ENCODE peak calls at places on chromosomes 6 and 20, in nine cellular contexts. R, Y, O, P, S, L, Q, C and X are unnamed samples.

GRCh38 chr6:88982720-88983119 is 19.3 kb upstream of the RNGTT start:
- DNase-seq in R (peak; percentile 40), Y (peak; percentile 78), O (peak; percentile 57), P (peak; percentile 85), S (peak; percentile 40), L (no peak), Q (peak; percentile 48), C (peak; percentile 86), X (peak; percentile 90)

GRCh38 chr6:37083243-37084138 is 78.0 kb downstream of the FGD2 start:
- DNase-seq in R (no peak), Y (peak; percentile 83), O (peak; percentile 94), P (peak; percentile 94), S (peak; percentile 80), L (no peak), Q (no peak), C (peak; percentile 99), X (peak; percentile 84)

GRCh38 chr6:119052292-119052889 is 26.1 kb downstream of the FAM184A start:
- DNase-seq in R (peak; percentile 8), Y (no peak), O (no peak), P (no peak), S (no peak), L (no peak), Q (no peak), C (no peak), X (no peak)

GRCh38 chr20:37534401-37535157 is 6.9 kb upstream of the BLCAP start:
- DNase-seq in R (peak; percentile 63), Y (peak; percentile 37), O (no peak), P (peak; percentile 93), S (peak; percentile 81), L (peak; percentile 71), Q (peak; percentile 51), C (peak; percentile 86), X (peak; percentile 84)

GRCh38 chr6:124755321-124755720 is 206.9 kb upstream of the RNF217 start:
- DNase-seq in R (no peak), Y (no peak), O (no peak), P (no peak), S (no peak), L (no peak), Q (no peak), C (no peak), X (no peak)

GRCh38 chr6:4008324-4009047 is 70.5 kb downstream of the FAM217A start:
- DNase-seq in R (no peak), Y (no peak), O (no peak), P (peak; percentile 95), S (no peak), L (no peak), Q (no peak), C (peak; percentile 90), X (peak; percentile 79)

GRCh38 chr20:52975024-52975732 is 3.0 kb downstream of the TSHZ2 start:
- DNase-seq in R (no peak), Y (no peak), O (no peak), P (no peak), S (peak; percentile 69), L (no peak), Q (no peak), C (peak; percentile 56), X (no peak)

GRCh38 chr20:43507150-43508080 is at the start of gene L3MBTL1:
- DNase-seq in R (no peak), Y (no peak), O (no peak), P (peak; percentile 42), S (peak; percentile 58), L (peak; percentile 54), Q (no peak), C (peak; percentile 59), X (peak; percentile 47)

GRCh38 chr6:139540276-139540675 is 165.8 kb upstream of the CITED2 start:
- DNase-seq in R (peak; percentile 75), Y (no peak), O (no peak), P (peak; percentile 69), S (no peak), L (no peak), Q (peak; percentile 71), C (peak; percentile 68), X (peak; percentile 62)

GRCh38 chr6:35062676-35063574 is 78.2 kb downstream of the TCP11 start:
- DNase-seq in R (no peak), Y (no peak), O (no peak), P (no peak), S (no peak), L (no peak), Q (no peak), C (no peak), X (no peak)

GRCh38 chr6:113734886-113735481 is 122.2 kb upstream of the MARCKS start:
- DNase-seq in R (no peak), Y (no peak), O (no peak), P (peak; percentile 32), S (no peak), L (no peak), Q (peak; percentile 11), C (peak; percentile 47), X (peak; percentile 11)

GRCh38 chr6:128131566-128131965 is 230.7 kb upstream of the THEMIS start:
- DNase-seq in R (no peak), Y (no peak), O (no peak), P (peak; percentile 58), S (no peak), L (no peak), Q (no peak), C (no peak), X (peak; percentile 48)

GRCh38 chr6:89917801-89918366 is 23.6 kb downstream of the GJA10 start:
- DNase-seq in R (no peak), Y (no peak), O (no peak), P (no peak), S (no peak), L (no peak), Q (no peak), C (no peak), X (no peak)

GRCh38 chr6:13655700-13656099 is 40.6 kb downstream of the NOL7 start:
- DNase-seq in R (no peak), Y (no peak), O (no peak), P (no peak), S (no peak), L (no peak), Q (no peak), C (no peak), X (no peak)

GRCh38 chr6:37232430-37233017 is 25.0 kb upstream of the TBC1D22B start:
- DNase-seq in R (no peak), Y (no peak), O (no peak), P (no peak), S (no peak), L (no peak), Q (no peak), C (no peak), X (no peak)

GRCh38 chr6:41846666-41847237 is 48.4 kb downstream of the USP49 start:
- DNase-seq in R (peak; percentile 66), Y (peak; percentile 70), O (peak; percentile 28), P (peak; percentile 96), S (peak; percentile 73), L (peak; percentile 23), Q (peak; percentile 85), C (peak; percentile 98), X (peak; percentile 97)

GRCh38 chr6:90548001-90548400 is 38.9 kb downstream of the MAP3K7 start:
- DNase-seq in R (no peak), Y (no peak), O (no peak), P (no peak), S (no peak), L (no peak), Q (no peak), C (no peak), X (no peak)

GRCh38 chr6:116066789-116067188 is 6.1 kb upstream of the FRK start:
- DNase-seq in R (no peak), Y (no peak), O (no peak), P (no peak), S (no peak), L (no peak), Q (no peak), C (no peak), X (no peak)

GRCh38 chr6:23414204-23414501 is 711.9 kb upstream of the NRSN1 start:
- DNase-seq in R (no peak), Y (no peak), O (no peak), P (peak; percentile 85), S (no peak), L (no peak), Q (no peak), C (peak; percentile 81), X (peak; percentile 35)

GRCh38 chr6:126643352-126643751 is 303.4 kb downstream of the CENPW start:
- DNase-seq in R (no peak), Y (no peak), O (no peak), P (no peak), S (no peak), L (no peak), Q (no peak), C (no peak), X (no peak)

GRCh38 chr6:80789912-80790635 is 683.6 kb downstream of the BCKDHB start:
- DNase-seq in R (no peak), Y (no peak), O (no peak), P (peak; percentile 21), S (no peak), L (no peak), Q (no peak), C (peak; percentile 6), X (peak; percentile 1)

GRCh38 chr6:1995521-1996110 is 249.8 kb downstream of the GMDS start:
- DNase-seq in R (no peak), Y (no peak), O (no peak), P (no peak), S (no peak), L (no peak), Q (no peak), C (peak; percentile 10), X (no peak)

GRCh38 chr6:166056637-166057036 is 111.0 kb downstream of the TBXT start:
- DNase-seq in R (no peak), Y (no peak), O (peak; percentile 87), P (peak; percentile 33), S (peak; percentile 67), L (no peak), Q (no peak), C (peak; percentile 96), X (no peak)

GRCh38 chr20:61291166-61291829 is 39.2 kb downstream of the CDH4 start:
- DNase-seq in R (no peak), Y (no peak), O (no peak), P (no peak), S (no peak), L (no peak), Q (no peak), C (no peak), X (no peak)

GRCh38 chr20:3515379-3516175 is 44.8 kb downstream of the ATRN start:
- DNase-seq in R (no peak), Y (no peak), O (no peak), P (peak; percentile 23), S (no peak), L (no peak), Q (no peak), C (no peak), X (no peak)

GRCh38 chr20:41178495-41178894 is 41.2 kb downstream of the PLCG1 start:
- DNase-seq in R (no peak), Y (peak; percentile 11), O (no peak), P (no peak), S (no peak), L (no peak), Q (no peak), C (no peak), X (no peak)

GRCh38 chr6:27940766-27941165 is 16.3 kb upstream of the OR2B6 start:
- DNase-seq in R (no peak), Y (no peak), O (no peak), P (peak; percentile 4), S (no peak), L (no peak), Q (no peak), C (no peak), X (no peak)

GRCh38 chr6:3376888-3377535 is 79.8 kb downstream of the SLC22A23 start:
- DNase-seq in R (no peak), Y (no peak), O (no peak), P (no peak), S (no peak), L (no peak), Q (no peak), C (no peak), X (peak; percentile 24)

GRCh38 chr6:21791596-21791995 is 198.0 kb downstream of the SOX4 start:
- DNase-seq in R (no peak), Y (no peak), O (no peak), P (peak; percentile 52), S (no peak), L (no peak), Q (no peak), C (peak; percentile 89), X (no peak)

GRCh38 chr6:111943723-111944122 is 70.5 kb upstream of the FYN start:
- DNase-seq in R (no peak), Y (no peak), O (no peak), P (no peak), S (no peak), L (no peak), Q (no peak), C (no peak), X (no peak)

GRCh38 chr20:11459090-11459877 is 458.4 kb upstream of the BTBD3 start:
- DNase-seq in R (no peak), Y (no peak), O (no peak), P (peak; percentile 62), S (no peak), L (no peak), Q (peak; percentile 17), C (no peak), X (no peak)